ENCODE peak calls at places on chromosomes 7 and 10, in nine cellular contexts. T is coronary artery, I is astrocyte of the cerebellum, A is cardiac muscle cell, L is foreskin fibroblast, Z is fibroblast of pulmonary artery, B is uterus, N is AG04450, Q is AG10803. U is an unnamed sample.

GRCh38 chr7:50718311-50718710 is 64.4 kb downstream of the GRB10 start:
- DNase-seq in T (no peak), I (no peak), A (no peak), L (no peak), Z (no peak), B (no peak), N (no peak), Q (no peak), U (no peak)

GRCh38 chr10:69902835-69903535 is 101.3 kb downstream of the COL13A1 start:
- DNase-seq in T (no peak), I (no peak), A (no peak), L (no peak), Z (no peak), B (no peak), N (no peak), Q (no peak), U (no peak)

GRCh38 chr10:58513189-58514101 is 773 bp downstream of the BICC1 start:
- DNase-seq in T (no peak), I (no peak), A (peak), L (peak), Z (peak), B (peak), N (peak), Q (peak), U (peak)

GRCh38 chr10:31952066-31952465 is 23.4 kb upstream of the ARHGAP12 start:
- DNase-seq in T (no peak), I (no peak), A (no peak), L (no peak), Z (no peak), B (no peak), N (no peak), Q (no peak), U (no peak)

GRCh38 chr7:114889646-114890285 is 32.1 kb upstream of the MDFIC start:
- DNase-seq in T (no peak), I (peak), A (peak), L (peak), Z (peak), B (no peak), N (peak), Q (peak), U (peak)

GRCh38 chr7:156621628-156622027 is 18.9 kb upstream of the RNF32 start:
- DNase-seq in T (no peak), I (no peak), A (no peak), L (no peak), Z (no peak), B (no peak), N (no peak), Q (no peak), U (no peak)

GRCh38 chr7:153422291-153423189 is 629.7 kb upstream of the DPP6 start:
- DNase-seq in T (no peak), I (no peak), A (no peak), L (no peak), Z (no peak), B (no peak), N (no peak), Q (no peak), U (no peak)

GRCh38 chr7:108244110-108244509 is 113.9 kb upstream of the LAMB4 start:
- DNase-seq in T (no peak), I (no peak), A (no peak), L (no peak), Z (no peak), B (no peak), N (no peak), Q (no peak), U (no peak)

GRCh38 chr10:73096452-73097304 is at the start of gene P4HA1:
- DNase-seq in T (peak), I (peak), A (peak), L (peak), Z (peak), B (peak), N (peak), Q (peak), U (peak)

GRCh38 chr10:24552346-24553016 is 171.2 kb downstream of the ARHGAP21 start:
- DNase-seq in T (no peak), I (no peak), A (no peak), L (no peak), Z (no peak), B (no peak), N (no peak), Q (no peak), U (no peak)

GRCh38 chr7:6500691-6501090 is 50.6 kb downstream of the GRID2IP start:
- DNase-seq in T (no peak), I (no peak), A (no peak), L (no peak), Z (no peak), B (no peak), N (no peak), Q (no peak), U (no peak)

GRCh38 chr10:5527332-5528200 is 2.8 kb downstream of the CALML3 start:
- DNase-seq in T (peak), I (no peak), A (no peak), L (no peak), Z (no peak), B (no peak), N (no peak), Q (no peak), U (no peak)

GRCh38 chr7:148856891-148857290 is 27.2 kb downstream of the EZH2 start:
- DNase-seq in T (no peak), I (no peak), A (peak), L (no peak), Z (peak), B (no peak), N (no peak), Q (no peak), U (no peak)

GRCh38 chr10:131049051-131049450 is 262.5 kb downstream of the TCERG1L start:
- DNase-seq in T (no peak), I (no peak), A (no peak), L (no peak), Z (no peak), B (no peak), N (no peak), Q (no peak), U (no peak)

GRCh38 chr7:80324032-80324431 is 187.8 kb downstream of the GNAT3 start:
- DNase-seq in T (no peak), I (peak), A (peak), L (peak), Z (peak), B (no peak), N (no peak), Q (peak), U (no peak)

GRCh38 chr7:129959480-129960332 is 6.9 kb upstream of the UBE2H start:
- DNase-seq in T (no peak), I (no peak), A (peak), L (no peak), Z (peak), B (no peak), N (no peak), Q (no peak), U (no peak)

GRCh38 chr10:119507115-119507514 is 35.4 kb downstream of the RGS10 start:
- DNase-seq in T (no peak), I (no peak), A (no peak), L (no peak), Z (no peak), B (no peak), N (no peak), Q (no peak), U (no peak)
- TF ChIP-seq CTCF in T (no peak), I (no peak), A (no peak), L (no peak), Z (no peak), B (no peak), N (no peak), Q (no peak), U (no peak)

GRCh38 chr10:132394936-132395703 is 1.9 kb upstream of the PWWP2B start:
- DNase-seq in T (no peak), I (no peak), A (no peak), L (no peak), Z (no peak), B (no peak), N (no peak), Q (no peak), U (no peak)

GRCh38 chr10:132397036-132397541 is at the start of gene PWWP2B:
- DNase-seq in T (no peak), I (no peak), A (peak), L (no peak), Z (peak), B (peak), N (no peak), Q (no peak), U (no peak)

GRCh38 chr10:132395704-132396494 is 1.1 kb upstream of the PWWP2B start:
- DNase-seq in T (peak), I (no peak), A (peak), L (no peak), Z (peak), B (peak), N (no peak), Q (peak), U (no peak)

GRCh38 chr10:132397671-132398565 is 918 bp downstream of the PWWP2B start:
- DNase-seq in T (no peak), I (no peak), A (peak), L (peak), Z (peak), B (no peak), N (no peak), Q (peak), U (no peak)

GRCh38 chr10:132396495-132397035 is 435 bp upstream of the PWWP2B start:
- DNase-seq in T (no peak), I (no peak), A (peak), L (no peak), Z (peak), B (peak), N (no peak), Q (peak), U (no peak)
- TF ChIP-seq CTCF in T (peak), I (peak), A (no peak), L (no peak), Z (no peak), B (no peak), N (no peak), Q (no peak), U (no peak)

DNA sequence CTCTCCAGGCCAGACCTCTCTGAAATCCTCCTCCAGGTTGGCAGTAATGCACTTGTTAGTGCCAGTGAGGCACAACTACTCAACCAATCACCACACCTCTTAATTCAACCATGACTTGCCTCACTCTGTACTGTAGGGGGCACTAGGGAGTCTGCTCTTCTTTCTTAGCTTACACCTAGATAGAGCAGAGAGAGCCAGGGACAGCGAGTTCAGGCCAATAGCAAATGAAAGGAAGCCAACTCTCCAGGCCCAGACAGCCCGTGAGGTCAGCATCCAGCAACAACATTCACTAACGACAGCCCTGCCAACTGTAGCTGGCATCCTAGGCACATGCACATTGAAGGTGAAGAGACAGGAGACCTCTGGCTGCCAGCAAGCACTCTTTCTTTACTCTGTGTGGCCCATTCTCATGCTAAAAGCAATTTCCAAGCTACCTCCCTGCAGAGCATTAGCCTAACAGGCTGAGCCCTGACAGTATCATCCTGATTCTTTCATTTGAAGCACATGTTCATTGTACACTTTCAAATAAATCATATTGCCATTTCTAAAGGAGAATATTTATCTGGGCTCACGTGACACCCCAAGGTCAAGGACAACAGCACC is 136.3 kb downstream of the DPY19L1 start:
- DNase-seq in T (no peak), I (no peak), A (peak), L (no peak), Z (peak), B (no peak), N (no peak), Q (no peak), U (no peak)
- TF ChIP-seq CTCF in T (no peak), I (no peak), A (peak), L (no peak), Z (peak), B (no peak), N (no peak), Q (no peak), U (no peak)

GRCh38 chr7:107194051-107194450 is 25.2 kb downstream of the HBP1 start:
- DNase-seq in T (no peak), I (no peak), A (no peak), L (no peak), Z (no peak), B (no peak), N (no peak), Q (no peak), U (no peak)
- TF ChIP-seq CTCF in T (no peak), I (no peak), A (peak), L (no peak), Z (no peak), B (no peak), N (peak), Q (no peak), U (no peak)

DNA sequence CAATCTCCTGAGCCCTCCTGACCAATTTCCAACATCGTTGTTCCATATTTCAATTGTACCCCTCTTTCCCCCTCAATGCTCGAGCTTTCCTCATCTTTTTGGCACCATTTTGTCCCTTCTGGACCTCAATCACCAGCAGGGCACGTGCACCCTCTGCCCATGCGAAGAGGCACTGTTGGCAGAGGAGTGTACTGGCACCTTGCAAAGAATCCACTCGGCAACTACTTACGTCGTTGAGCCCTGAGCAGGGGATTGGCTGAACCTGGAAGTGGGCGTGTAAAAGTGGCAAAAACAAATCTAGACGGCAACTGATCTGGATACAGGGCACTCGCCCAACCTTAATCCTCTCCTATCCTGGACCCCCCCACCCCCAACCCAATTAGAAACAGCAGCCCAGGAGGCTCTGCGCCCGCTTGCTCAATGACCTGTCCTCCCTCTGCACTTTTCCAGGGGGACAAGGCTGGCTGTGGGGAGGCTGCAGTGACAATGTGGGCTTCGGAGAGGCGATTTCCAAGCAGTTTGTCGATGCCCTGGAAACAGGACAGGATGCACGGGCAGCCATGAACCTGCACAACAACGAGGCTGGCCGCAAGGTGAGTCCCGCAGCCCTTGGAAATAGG is 18.8 kb downstream of the WNT8B start:
- DNase-seq in T (peak), I (peak), A (peak), L (peak), Z (peak), B (peak), N (peak), Q (peak), U (peak)
- TF ChIP-seq CTCF in T (no peak), I (no peak), A (no peak), L (no peak), Z (no peak), B (no peak), N (no peak), Q (peak), U (no peak)

DNA sequence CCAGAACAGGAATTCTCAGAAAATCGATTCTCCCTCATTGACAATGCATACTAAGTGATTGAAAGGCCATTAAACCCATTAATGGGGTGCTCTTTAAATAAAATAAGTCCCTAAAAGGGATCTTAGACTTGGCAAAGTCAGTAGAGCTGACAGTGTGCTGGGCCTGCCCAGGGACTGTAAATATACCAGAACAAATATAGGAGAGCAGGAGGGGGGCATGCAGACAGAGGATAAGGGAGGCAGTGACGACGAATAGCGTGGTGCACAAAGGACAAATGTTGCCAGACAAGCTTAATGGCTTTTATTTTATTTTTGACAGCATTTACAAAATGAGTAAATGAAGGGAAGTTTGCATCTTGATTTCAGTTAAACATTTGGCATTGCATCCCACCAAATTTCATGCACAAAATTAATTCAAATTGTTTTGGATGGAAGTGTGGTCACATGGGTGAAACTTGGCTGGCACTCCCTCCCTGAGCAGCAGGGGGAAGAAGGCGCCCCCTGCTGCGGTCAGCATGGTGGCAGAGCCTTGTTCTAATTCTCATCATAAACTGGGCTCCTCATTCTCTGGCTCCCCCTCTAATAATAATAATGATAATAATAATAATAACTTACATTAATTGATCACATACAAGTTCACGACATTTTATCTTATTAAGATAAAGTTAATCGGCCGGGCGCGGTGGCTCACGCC is 215.9 kb downstream of the SNX10 start:
- DNase-seq in T (no peak), I (no peak), A (no peak), L (no peak), Z (no peak), B (no peak), N (no peak), Q (no peak), U (no peak)
- TF ChIP-seq CTCF in T (no peak), I (no peak), A (no peak), L (no peak), Z (no peak), B (no peak), N (no peak), Q (no peak), U (no peak)

GRCh38 chr10:786666-787512 is 97.4 kb upstream of the DIP2C start:
- DNase-seq in T (peak), I (no peak), A (no peak), L (no peak), Z (no peak), B (no peak), N (no peak), Q (no peak), U (no peak)

GRCh38 chr10:782751-783648 is 93.5 kb upstream of the DIP2C start:
- DNase-seq in T (no peak), I (no peak), A (no peak), L (no peak), Z (no peak), B (no peak), N (no peak), Q (no peak), U (no peak)

GRCh38 chr10:785539-786214 is 96.2 kb upstream of the DIP2C start:
- DNase-seq in T (no peak), I (no peak), A (no peak), L (no peak), Z (no peak), B (no peak), N (no peak), Q (no peak), U (no peak)

GRCh38 chr10:784377-784758 is 94.9 kb upstream of the DIP2C start:
- DNase-seq in T (peak), I (no peak), A (no peak), L (no peak), Z (no peak), B (no peak), N (no peak), Q (peak), U (no peak)

DNA sequence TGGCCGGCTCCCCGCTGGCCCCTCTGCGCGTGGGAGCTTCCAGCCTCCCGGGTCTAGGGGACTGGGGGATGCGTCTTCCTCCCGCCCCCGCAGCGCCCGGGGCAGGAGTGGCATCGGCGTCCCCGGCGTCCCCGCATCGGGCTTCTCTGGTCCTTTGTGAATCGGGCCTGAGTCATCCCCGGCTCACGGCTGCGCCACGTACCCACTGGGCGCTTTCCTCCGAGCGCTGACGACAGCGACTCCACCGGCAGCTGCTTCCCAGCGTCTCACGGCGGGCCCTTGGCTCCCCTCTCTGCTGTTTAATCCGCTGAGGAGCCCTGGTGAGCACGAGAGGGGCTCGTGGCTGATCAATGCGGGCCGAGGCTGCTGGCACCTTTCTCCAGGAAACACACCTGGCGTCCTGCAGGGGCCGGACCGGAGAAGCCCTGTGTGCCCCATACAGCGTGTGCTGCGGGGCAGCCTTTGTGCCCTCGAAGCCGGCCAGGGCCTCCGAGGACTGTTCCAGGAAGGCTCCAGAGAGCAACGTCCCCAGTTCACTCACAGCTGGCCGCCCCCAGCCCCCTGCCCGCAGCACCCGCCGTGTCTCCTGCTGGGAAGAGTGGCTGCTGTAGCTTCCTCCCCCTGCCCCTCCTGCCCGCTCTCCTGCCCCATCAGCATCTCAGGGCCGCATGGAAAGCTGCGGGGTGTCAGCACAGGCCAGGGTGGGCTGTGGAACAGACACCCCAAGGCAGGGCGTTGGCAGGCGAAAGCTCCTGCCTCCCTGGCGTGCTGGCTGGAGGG is 95.5 kb upstream of the DIP2C start:
- DNase-seq in T (peak), I (peak), A (peak), L (peak), Z (peak), B (peak), N (peak), Q (peak), U (peak)
- TF ChIP-seq CTCF in T (no peak), I (peak), A (peak), L (peak), Z (peak), B (no peak), N (peak), Q (peak), U (peak)